ENCODE peak calls at places on chromosomes 6 and 20, in six cellular contexts. V is epithelial cell of proximal tubule, C is MCF 10A, I is GM12865, P is nephron progenitor cell, S is body of pancreas. J is an unnamed sample.

GRCh38 chr6:40848868-40849524 is 190.0 kb downstream of the UNC5CL start:
- DNase-seq in S (no peak), C (no peak), I (no peak), P (no peak), V (no peak), J (no peak)

GRCh38 chr6:146543940-146544661 is 468 bp downstream of the RAB32 start:
- DNase-seq in V (no peak), P (peak; percentile 34), C (peak; percentile 51), I (no peak), S (peak; percentile 58), J (peak; percentile 31)

GRCh38 chr20:53995949-53996348 is 74.4 kb downstream of the BCAS1 start:
- DNase-seq in S (no peak), I (no peak), V (no peak), P (no peak), C (no peak), J (no peak)

GRCh38 chr20:37543828-37544227 is 16.2 kb upstream of the BLCAP start:
- DNase-seq in S (no peak), V (no peak), I (no peak), P (no peak), C (peak; percentile 54), J (no peak)

GRCh38 chr20:61701802-61702201 is 363.9 kb downstream of the TAF4 start:
- DNase-seq in I (no peak), C (no peak), S (no peak), V (no peak), P (no peak), J (no peak)

GRCh38 chr6:156310701-156311100 is 466.5 kb upstream of the ARID1B start:
- DNase-seq in S (no peak), V (no peak), I (no peak), C (no peak), P (no peak), J (no peak)

GRCh38 chr6:109690373-109690739 is 646 bp downstream of the AK9 start:
- DNase-seq in C (no peak), S (peak; percentile 78), P (peak; percentile 69), V (no peak), I (peak; percentile 58), J (no peak)

GRCh38 chr6:30720738-30721197 is 616 bp downstream of the TUBB start:
- DNase-seq in C (peak; percentile 63), P (peak; percentile 52), I (peak; percentile 86), S (peak; percentile 79), V (no peak), J (peak; percentile 44)

GRCh38 chr6:38131527-38131965 is 312.0 kb downstream of the ZFAND3 start:
- DNase-seq in C (peak; percentile 77), I (peak; percentile 39), V (peak; percentile 60), P (no peak), S (peak; percentile 28), J (no peak)

GRCh38 chr6:15063253-15063853 is 182.5 kb upstream of the JARID2 start:
- DNase-seq in P (no peak), S (peak; percentile 65), I (peak; percentile 10), V (no peak), C (no peak), J (no peak)

GRCh38 chr6:9412951-9413559 is 977.7 kb upstream of the SLC35B3 start:
- DNase-seq in P (peak; percentile 25), I (peak; percentile 54), S (peak; percentile 47), V (no peak), C (peak; percentile 69), J (no peak)

GRCh38 chr6:142925575-142926110 is 19.3 kb downstream of the HIVEP2 start:
- DNase-seq in I (no peak), P (no peak), S (no peak), C (peak; percentile 65), V (no peak), J (no peak)

GRCh38 chr20:62659488-62659887 is 17.2 kb downstream of the SLCO4A1 start:
- DNase-seq in V (no peak), I (no peak), C (no peak), S (no peak), P (no peak), J (no peak)

GRCh38 chr6:169866140-169866534 is 114.7 kb downstream of the ERMARD start:
- DNase-seq in I (no peak), C (no peak), P (no peak), V (no peak), S (no peak), J (no peak)

GRCh38 chr20:43936805-43937204 is 22.2 kb downstream of the TOX2 start:
- DNase-seq in C (no peak), I (no peak), P (no peak), V (no peak), S (no peak), J (no peak)

GRCh38 chr20:58246346-58246745 is 17.9 kb upstream of the ANKRD60 start:
- DNase-seq in V (no peak), P (no peak), C (peak; percentile 29), S (no peak), I (no peak), J (no peak)

GRCh38 chr6:72746276-72746675 is 124.4 kb downstream of the KCNQ5 start:
- DNase-seq in S (no peak), I (no peak), C (peak; percentile 80), P (no peak), V (peak; percentile 74), J (no peak)

GRCh38 chr6:22247916-22248482 is 48.8 kb downstream of the PRL start:
- DNase-seq in V (no peak), P (no peak), S (no peak), I (no peak), C (no peak), J (no peak)

GRCh38 chr20:51310216-51310615 is 232.3 kb downstream of the NFATC2 start:
- DNase-seq in S (no peak), V (no peak), I (no peak), P (no peak), C (no peak), J (no peak)

GRCh38 chr6:169173532-169174268 is 79.9 kb downstream of the THBS2 start:
- DNase-seq in S (no peak), V (no peak), P (no peak), I (no peak), C (peak; percentile 27), J (no peak)

GRCh38 chr6:43391448-43392031 is 22.1 kb upstream of the ZNF318 start:
- DNase-seq in C (no peak), V (no peak), S (no peak), P (peak; percentile 29), I (no peak), J (no peak)

GRCh38 chr6:1267057-1267732 is 44.7 kb upstream of the FOXQ1 start:
- DNase-seq in C (peak; percentile 94), P (no peak), V (no peak), S (no peak), I (no peak), J (no peak)
- TF ChIP-seq CTCF in C (no peak), P (no peak), V (no peak), S (no peak), I (no peak), J (no peak)

DNA sequence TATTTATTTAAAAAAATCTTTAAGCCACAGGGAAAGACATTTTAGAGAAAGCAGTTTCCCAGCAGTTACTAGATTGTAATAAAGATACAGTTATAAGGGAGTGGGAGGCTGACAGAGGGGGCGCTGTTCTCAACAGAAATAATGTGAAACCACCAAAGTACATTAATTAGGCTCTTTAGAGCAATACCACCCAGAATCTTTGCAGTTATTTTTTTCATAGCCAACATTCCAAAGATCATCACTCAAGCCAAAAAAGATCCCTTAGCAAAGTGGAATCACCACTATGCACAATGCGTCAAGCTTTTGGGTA is 331.3 kb upstream of the DEFB112 start:
- DNase-seq in S (no peak), V (no peak), P (peak; percentile 4), I (peak; percentile 2), C (peak; percentile 19), J (no peak)
- TF ChIP-seq CTCF in S (no peak), V (peak; percentile 40), P (peak; percentile 40), I (peak; percentile 16), C (no peak), J (no peak)

GRCh38 chr6:153816306-153816845 is 222.7 kb upstream of the OPRM1 start:
- DNase-seq in P (no peak), V (no peak), C (no peak), S (peak; percentile 79), I (no peak), J (no peak)

DNA sequence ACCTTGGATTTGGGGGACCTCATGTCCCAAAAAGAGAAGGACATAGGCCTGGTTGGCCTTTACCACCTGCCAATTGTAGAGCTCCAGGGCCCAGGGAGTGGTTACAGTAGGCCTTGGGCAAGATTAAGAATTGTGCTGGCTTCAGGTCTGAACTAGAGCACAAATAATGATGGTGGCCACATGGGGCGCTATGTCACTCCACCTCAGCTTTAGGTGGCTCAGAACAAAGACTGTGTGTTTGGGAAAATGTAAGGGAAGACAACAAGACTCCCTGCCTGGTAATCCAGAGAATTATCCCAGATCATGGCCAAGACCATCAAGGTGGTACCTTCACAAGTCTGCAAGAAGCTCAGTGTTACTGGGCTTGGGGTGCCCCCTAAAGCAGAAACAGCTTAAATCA is 224.9 kb upstream of the OPRM1 start:
- DNase-seq in S (no peak), C (peak; percentile 24), V (no peak), I (peak; percentile 11), P (no peak), J (no peak)
- TF ChIP-seq CTCF in S (no peak), C (peak; percentile 23), V (peak; percentile 36), I (peak; percentile 26), P (no peak), J (no peak)

DNA sequence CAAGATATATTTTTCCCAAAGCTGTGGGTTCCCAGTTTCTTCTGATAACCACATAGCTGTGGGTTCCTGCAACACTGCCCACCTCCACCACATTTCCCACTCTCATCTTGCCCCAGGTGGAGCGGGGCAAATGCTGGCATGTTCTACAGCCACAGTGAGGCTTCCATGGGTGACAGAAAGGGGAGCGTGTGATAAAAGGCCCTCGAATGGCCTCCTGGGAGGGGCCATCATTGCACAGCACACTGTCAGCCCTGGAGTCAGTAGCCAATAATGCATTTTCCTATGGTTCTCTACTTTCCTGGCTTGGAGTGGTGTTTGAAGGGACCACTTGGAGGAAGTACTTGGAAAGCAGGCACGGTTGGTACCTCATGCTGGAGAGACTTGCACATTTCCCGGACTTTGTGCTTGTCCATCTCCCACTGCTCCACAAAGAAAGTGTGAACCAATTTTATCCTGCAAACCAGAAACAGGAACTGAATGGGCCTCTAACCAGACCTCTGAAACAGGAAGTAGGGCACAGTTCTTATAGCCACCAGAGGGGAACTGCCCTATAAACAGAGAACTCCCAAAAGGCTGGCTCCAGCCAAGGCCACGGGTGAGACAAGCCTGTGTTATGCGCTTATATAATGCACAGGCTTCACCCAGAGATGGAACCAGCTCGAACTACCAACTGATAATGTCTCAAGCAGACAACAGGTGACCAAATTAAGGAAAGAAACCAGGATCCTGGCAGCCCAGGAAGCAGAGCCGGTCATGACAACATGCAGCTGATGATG is 8.6 kb downstream of the MAP3K5 start:
- DNase-seq in V (no peak), S (peak; percentile 62), I (peak; percentile 82), P (no peak), C (no peak), J (no peak)
- TF ChIP-seq CTCF in V (peak; percentile 12), S (no peak), I (peak; percentile 11), P (no peak), C (no peak), J (no peak)

DNA sequence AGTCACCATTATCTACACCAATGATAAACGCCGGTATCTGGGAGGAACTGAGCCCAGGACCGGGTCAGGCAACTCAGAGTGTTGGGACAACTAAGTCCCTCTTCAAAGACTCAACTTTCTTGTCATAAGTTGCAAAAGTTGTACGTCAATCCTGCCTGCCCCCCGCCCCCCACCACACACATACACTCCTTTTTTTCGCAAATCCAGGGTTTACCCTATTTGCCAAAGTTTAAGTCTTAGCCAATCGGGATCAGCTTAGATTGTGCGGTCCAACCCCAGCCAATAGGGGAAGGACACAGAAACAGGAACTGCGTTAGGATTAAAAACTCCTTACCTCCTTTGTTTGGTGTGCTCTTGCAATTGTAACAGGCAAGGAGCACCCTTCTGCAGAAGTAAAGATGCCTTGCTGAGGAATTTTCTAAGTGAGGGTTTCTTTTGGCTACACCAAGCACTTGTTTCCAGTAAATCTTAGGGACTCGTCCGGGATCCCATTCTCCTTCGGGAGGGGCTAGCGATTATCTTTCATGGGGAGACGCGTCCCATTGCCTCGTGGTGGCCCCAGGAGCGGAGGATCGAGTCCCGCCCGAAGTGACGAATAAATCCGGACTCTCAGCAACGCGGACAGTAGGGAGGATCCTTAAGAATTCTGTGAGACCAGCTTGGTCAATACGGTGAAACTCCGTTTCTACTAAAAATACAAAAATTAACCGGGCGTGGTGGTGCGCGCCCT is 69.3 kb upstream of the PRSS16 start:
- DNase-seq in S (peak; percentile 70), I (peak; percentile 90), V (peak; percentile 66), C (peak; percentile 89), P (peak; percentile 45), J (no peak)
- TF ChIP-seq CTCF in S (no peak), I (no peak), V (no peak), C (no peak), P (no peak), J (no peak)

J was measured in omental fat pad.